ENCODE peak calls at places on chromosomes 3 and 15, in eight cellular contexts. K is sigmoid colon, Q is spleen, C is GM23338, I is suprapubic skin, J is esophagus muscularis mucosa, N is HCT116, S is HL-60. O is an unnamed sample.

GRCh38 chr3:63975705-63976104 is 47.6 kb downstream of the PSMD6 start:
- DNase-seq in J (no peak), S (no peak), I (no peak), Q (no peak), C (no peak), K (peak; percentile 81), N (no peak), O (no peak)

GRCh38 chr3:183120538-183121215 is 21.4 kb upstream of the MCCC1 start:
- DNase-seq in C (no peak), I (no peak), N (no peak), Q (no peak), S (no peak), J (no peak), K (no peak), O (no peak)

GRCh38 chr3:149020196-149020838 is 29.0 kb downstream of the GYG1 start:
- DNase-seq in Q (no peak), C (no peak), K (no peak), I (no peak), S (no peak), J (no peak), N (no peak), O (no peak)

GRCh38 chr15:63473007-63473748 is 31.2 kb upstream of the USP3 start:
- DNase-seq in N (no peak), S (no peak), K (no peak), J (no peak), C (no peak), I (no peak), Q (no peak), O (no peak)

GRCh38 chr15:83709813-83710212 is 55.9 kb downstream of the ADAMTSL3 start:
- DNase-seq in K (no peak), I (no peak), J (no peak), N (no peak), S (no peak), C (no peak), Q (no peak), O (no peak)

GRCh38 chr3:111616417-111617105 is 21.4 kb upstream of the ZBED2 start:
- DNase-seq in K (no peak), J (no peak), I (no peak), C (no peak), S (no peak), N (no peak), Q (peak; percentile 81), O (peak; percentile 13)

GRCh38 chr15:31364301-31365031 is 37.8 kb downstream of the KLF13 start:
- DNase-seq in J (no peak), N (no peak), I (peak; percentile 71), K (no peak), S (peak; percentile 65), Q (peak; percentile 86), C (no peak), O (peak; percentile 57)

GRCh38 chr3:33196538-33196937 is 22.1 kb downstream of the SUSD5 start:
- DNase-seq in S (no peak), N (no peak), K (no peak), I (no peak), J (no peak), Q (no peak), C (no peak), O (no peak)

GRCh38 chr3:181712505-181713299 is 977 bp downstream of the SOX2 start:
- DNase-seq in J (peak; percentile 70), C (no peak), I (no peak), N (no peak), Q (peak; percentile 72), S (no peak), K (no peak), O (no peak)

GRCh38 chr3:56424885-56425284 is 43.4 kb downstream of the ERC2 start:
- DNase-seq in C (no peak), K (no peak), Q (no peak), S (no peak), N (no peak), J (no peak), I (no peak), O (no peak)

GRCh38 chr3:180409170-180409569 is 192.8 kb upstream of the TTC14 start:
- DNase-seq in I (no peak), Q (no peak), K (no peak), S (no peak), J (no peak), C (no peak), N (no peak), O (no peak)

GRCh38 chr15:44775923-44776322 is 39.6 kb downstream of the TRIM69 start:
- DNase-seq in C (no peak), J (no peak), K (no peak), N (no peak), S (no peak), Q (no peak), I (no peak), O (peak; percentile 30)

GRCh38 chr3:141998674-141999290 is 122.3 kb downstream of the ATP1B3 start:
- DNase-seq in C (no peak), N (no peak), S (no peak), I (no peak), Q (no peak), K (no peak), J (no peak), O (no peak)

GRCh38 chr3:101827211-101828174 is 21.8 kb upstream of the NFKBIZ start:
- DNase-seq in Q (peak; percentile 94), S (no peak), I (peak; percentile 85), N (peak; percentile 52), C (peak; percentile 91), J (peak; percentile 96), K (peak; percentile 90), O (peak; percentile 84)

GRCh38 chr3:140018556-140018955 is 83.6 kb downstream of the CLSTN2 start:
- DNase-seq in I (no peak), N (no peak), J (no peak), C (no peak), K (no peak), S (no peak), Q (no peak), O (no peak)

GRCh38 chr3:45507820-45508317 is 86.7 kb upstream of the LIMD1 start:
- DNase-seq in N (no peak), C (peak; percentile 75), I (no peak), S (no peak), K (no peak), J (no peak), Q (no peak), O (no peak)

GRCh38 chr3:11995061-11995460 is 9.1 kb upstream of the SYN2 start:
- DNase-seq in C (peak; percentile 64), I (no peak), N (no peak), S (no peak), Q (no peak), K (no peak), J (no peak), O (no peak)

GRCh38 chr15:56772868-56773639 is 39.7 kb upstream of the ZNF280D start:
- DNase-seq in N (no peak), S (no peak), J (no peak), Q (no peak), C (peak; percentile 61), I (no peak), K (no peak), O (no peak)

GRCh38 chr15:81828135-81828534 is 217.7 kb downstream of the MEX3B start:
- DNase-seq in N (no peak), I (no peak), S (no peak), K (no peak), J (peak; percentile 17), C (no peak), Q (no peak), O (no peak)

GRCh38 chr15:70164910-70165791 is 67.4 kb upstream of the TLE3 start:
- DNase-seq in K (peak; percentile 65), Q (no peak), I (peak; percentile 15), J (no peak), C (no peak), N (no peak), S (no peak), O (no peak)

GRCh38 chr15:70164156-70164900 is 66.6 kb upstream of the TLE3 start:
- DNase-seq in K (peak; percentile 39), C (no peak), I (peak; percentile 24), J (no peak), S (no peak), N (no peak), Q (no peak), O (no peak)

GRCh38 chr15:70166506-70167087 is 68.9 kb upstream of the TLE3 start:
- DNase-seq in N (no peak), I (peak; percentile 43), C (no peak), J (no peak), K (peak; percentile 55), S (no peak), Q (peak; percentile 82), O (no peak)

GRCh38 chr15:70167155-70167554 is 69.4 kb upstream of the TLE3 start:
- DNase-seq in Q (no peak), S (no peak), C (no peak), N (no peak), J (no peak), I (no peak), K (no peak), O (no peak)

GRCh38 chr15:70165811-70166284 is 68.1 kb upstream of the TLE3 start:
- DNase-seq in N (no peak), C (no peak), I (peak; percentile 60), S (no peak), J (no peak), Q (no peak), K (peak; percentile 90), O (no peak)
- TF ChIP-seq POLR2AphosphoS5 in N (no peak), C (no peak), I (no peak), S (no peak), J (peak; percentile 60), Q (peak; percentile 10), K (peak; percentile 61), O (peak; percentile 30)

GRCh38 chr15:90394074-90394473 is 6.0 kb downstream of the IQGAP1 start:
- DNase-seq in J (no peak), C (no peak), Q (no peak), N (no peak), I (no peak), K (no peak), S (no peak), O (peak; percentile 64)
- H3K27ac ChIP-seq in J (peak overlapping the region; percentile 57), C (peak overlapping the region; percentile 86), Q (peak overlapping the region; percentile 46), N (no peak overlapping the region), I (peak overlapping the region; percentile 76), K (peak overlapping the region; percentile 25), S (no peak overlapping the region), O (peak overlapping the region; percentile 61)

DNA sequence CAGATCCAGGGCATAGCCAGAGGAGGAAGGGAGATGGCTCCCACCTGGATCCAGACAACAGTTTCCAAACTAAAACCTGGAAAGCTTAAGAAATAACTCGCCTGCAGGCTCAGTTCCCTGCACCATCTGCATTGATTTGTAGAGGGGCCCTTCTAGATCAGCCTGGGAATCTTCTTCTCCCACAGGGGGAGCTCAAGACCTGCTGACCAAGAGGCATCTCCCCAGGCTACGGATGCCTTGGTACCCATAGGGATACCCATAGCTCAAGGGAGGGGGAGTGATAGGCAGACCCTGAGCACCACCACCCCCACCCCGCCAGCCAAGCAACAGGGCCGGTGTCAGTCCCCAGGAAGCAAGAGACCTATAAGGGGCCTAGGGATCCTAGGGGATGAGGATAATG is 28.0 kb upstream of the DCLK3 start:
- DNase-seq in S (no peak), J (peak; percentile 45), C (peak; percentile 86), I (no peak), N (peak; percentile 24), K (no peak), Q (no peak), O (no peak)
- TF ChIP-seq CTCF in S (peak; percentile 17), J (no peak), C (peak; percentile 92), I (no peak), N (peak; percentile 60), K (no peak), Q (no peak), O (peak; percentile 11)

DNA sequence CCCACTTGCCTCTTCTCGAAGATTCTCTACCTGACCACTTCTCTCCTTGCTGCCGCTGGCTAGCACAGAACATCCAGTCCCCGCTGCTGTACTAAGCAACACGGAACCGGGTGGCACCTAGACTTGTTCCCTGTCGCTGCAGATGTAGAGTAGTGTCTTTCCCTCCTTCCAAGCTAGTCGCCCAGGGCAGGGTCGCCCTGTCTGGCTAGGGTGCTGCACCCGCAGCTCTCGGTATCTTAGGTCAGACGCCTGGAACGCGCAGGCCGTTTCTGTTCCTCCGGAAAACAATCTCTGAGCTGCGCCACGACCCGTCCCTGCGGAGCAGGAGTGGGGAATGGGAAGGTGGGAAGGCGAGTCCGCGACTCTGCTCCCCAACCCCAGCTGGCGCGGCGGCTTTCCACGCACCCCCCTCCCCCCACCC is 758 bp upstream of the SNX33 start:
- DNase-seq in K (peak; percentile 81), S (no peak), N (no peak), C (peak; percentile 32), Q (no peak), J (no peak), I (no peak), O (peak; percentile 41)
- TF ChIP-seq POLR2AphosphoS5 in K (peak; percentile 83), S (no peak), N (no peak), C (no peak), Q (no peak), J (peak; percentile 75), I (no peak), O (no peak)